ENCODE peak calls at places on chromosomes 13 and 19, in nine cellular contexts. J is fibroblast of lung, X is AG04450, E is endothelial cell, F is fibroblast of the conjunctiva, S is NCI-H1930, H is KG1, Y is left colon, Z is HS-5. I is an unnamed sample.

GRCh38 chr19:41570639-41571112 is 5.3 kb upstream of the CEACAM21 start:
- DNase-seq in J (peak), X (peak), E (peak), F (peak), S (peak), H (peak), Y (peak), Z (peak), I (peak)

GRCh38 chr19:46416077-46416709 is 2.8 kb upstream of the CCDC8 start:
- DNase-seq in J (peak), X (peak), E (peak), F (peak), S (peak), H (no peak), Y (peak), Z (peak), I (peak)

GRCh38 chr13:79187917-79188699 is 217.9 kb downstream of the RBM26 start:
- DNase-seq in J (no peak), X (no peak), E (no peak), F (no peak), S (peak), H (no peak), Y (no peak), Z (no peak), I (no peak)

GRCh38 chr13:104641309-104641708 is 1575.1 kb upstream of the SLC10A2 start:
- DNase-seq in J (peak), X (no peak), E (no peak), F (peak), S (no peak), H (no peak), Y (no peak), Z (peak), I (no peak)

GRCh38 chr19:48364564-48365363 is 597 bp downstream of the SYNGR4 start:
- DNase-seq in J (no peak), X (no peak), E (no peak), F (no peak), S (no peak), H (no peak), Y (peak), Z (no peak), I (no peak)

GRCh38 chr13:40895715-40896184 is 106.3 kb downstream of the SLC25A15 start:
- DNase-seq in J (no peak), X (no peak), E (no peak), F (no peak), S (peak), H (no peak), Y (peak), Z (no peak), I (no peak)

GRCh38 chr19:31733591-31733990 is 384.4 kb upstream of the TSHZ3 start:
- DNase-seq in J (no peak), X (no peak), E (no peak), F (no peak), S (no peak), H (no peak), Y (no peak), Z (no peak), I (no peak)

GRCh38 chr19:45455707-45456499 is 11.9 kb upstream of the FOSB start:
- DNase-seq in J (peak), X (peak), E (peak), F (peak), S (no peak), H (peak), Y (peak), Z (peak), I (peak)

GRCh38 chr19:46489445-46490272 is 6.0 kb downstream of the PNMA8B start:
- DNase-seq in J (peak), X (no peak), E (no peak), F (no peak), S (no peak), H (no peak), Y (no peak), Z (no peak), I (no peak)

GRCh38 chr19:6516018-6516658 is 14.0 kb upstream of the TUBB4A start:
- DNase-seq in J (peak), X (peak), E (peak), F (peak), S (no peak), H (peak), Y (peak), Z (peak), I (peak)

GRCh38 chr13:107563099-107563925 is 652.0 kb downstream of the LIG4 start:
- DNase-seq in J (no peak), X (no peak), E (no peak), F (no peak), S (no peak), H (no peak), Y (no peak), Z (no peak), I (no peak)

GRCh38 chr13:27375686-27376326 is 48.6 kb upstream of the GTF3A start:
- DNase-seq in J (peak), X (peak), E (peak), F (peak), S (peak), H (peak), Y (peak), Z (no peak), I (peak)

GRCh38 chr13:20389696-20390525 is 135.7 kb downstream of the CRYL1 start:
- DNase-seq in J (no peak), X (no peak), E (no peak), F (no peak), S (no peak), H (no peak), Y (no peak), Z (no peak), I (no peak)

GRCh38 chr19:778910-779653 is 18.2 kb upstream of the PTBP1 start:
- DNase-seq in J (peak), X (peak), E (peak), F (peak), S (no peak), H (no peak), Y (no peak), Z (no peak), I (peak)

GRCh38 chr19:34365463-34366401 is 736 bp downstream of the GPI start:
- DNase-seq in J (peak), X (no peak), E (peak), F (no peak), S (no peak), H (no peak), Y (peak), Z (no peak), I (peak)

GRCh38 chr19:43574424-43575155 is 737 bp downstream of the XRCC1 start:
- DNase-seq in J (peak), X (no peak), E (no peak), F (no peak), S (no peak), H (no peak), Y (no peak), Z (no peak), I (no peak)

GRCh38 chr19:17004386-17004785 is 22.2 kb downstream of the CPAMD8 start:
- DNase-seq in J (no peak), X (no peak), E (no peak), F (no peak), S (no peak), H (no peak), Y (no peak), Z (no peak), I (no peak)

GRCh38 chr13:44117351-44117750 is 237.6 kb downstream of the LACC1 start:
- DNase-seq in J (peak), X (no peak), E (no peak), F (no peak), S (no peak), H (peak), Y (no peak), Z (no peak), I (no peak)

GRCh38 chr19:262125-262524 is 29.1 kb downstream of the PLPP2 start:
- DNase-seq in J (no peak), X (no peak), E (no peak), F (no peak), S (no peak), H (no peak), Y (no peak), Z (no peak), I (no peak)

GRCh38 chr19:49677901-49678674 is 1.0 kb downstream of the PRMT1 start:
- DNase-seq in J (peak), X (no peak), E (peak), F (no peak), S (peak), H (peak), Y (peak), Z (no peak), I (peak)

GRCh38 chr13:25262261-25262660 is 25.0 kb downstream of the MTMR6 start:
- DNase-seq in J (no peak), X (no peak), E (no peak), F (no peak), S (no peak), H (no peak), Y (no peak), Z (no peak), I (no peak)

GRCh38 chr13:30561506-30561905 is 56.2 kb upstream of the USPL1 start:
- DNase-seq in J (no peak), X (no peak), E (no peak), F (no peak), S (no peak), H (no peak), Y (no peak), Z (no peak), I (no peak)

GRCh38 chr13:43157796-43158195 is 134.4 kb downstream of the DNAJC15 start:
- DNase-seq in J (no peak), X (no peak), E (no peak), F (no peak), S (no peak), H (no peak), Y (no peak), Z (no peak), I (no peak)

GRCh38 chr19:50500753-50501151 is 10.2 kb downstream of the JOSD2 start:
- DNase-seq in J (no peak), X (no peak), E (no peak), F (no peak), S (no peak), H (no peak), Y (no peak), Z (no peak), I (no peak)

GRCh38 chr19:11154683-11155047 is 917 bp downstream of the SPC24 start:
- DNase-seq in J (no peak), X (no peak), E (no peak), F (no peak), S (no peak), H (no peak), Y (no peak), Z (no peak), I (no peak)